ENCODE peak calls at places on chromosomes 13 and 19, in six cellular contexts. F is thoracic aorta; L is CD8-positive, alpha-beta T cell; E is tibial nerve; G is left ventricle myocardium inferior; K is stomach. D is an unnamed sample. For H3K4me1, the result is how much of the 10 kb centered on the place peaks cover.

GRCh38 chr13:95267662-95268369 is 33.4 kb downstream of the ABCC4 start:
- DNase-seq in K (peak), F (no peak), G (no peak), E (no peak), L (no peak), D (no peak)

GRCh38 chr13:102729560-102730275 is 34.9 kb upstream of the METTL21C start:
- DNase-seq in K (no peak), L (no peak), G (no peak), E (no peak), F (no peak), D (no peak)

GRCh38 chr13:113904411-113904810 is 40.5 kb upstream of the GAS6 start:
- DNase-seq in K (peak), F (no peak), L (peak), G (peak), E (no peak), D (no peak)

GRCh38 chr13:48334534-48335127 is 31.1 kb downstream of the RB1 start:
- DNase-seq in E (no peak), F (no peak), K (no peak), L (no peak), G (no peak), D (no peak)

GRCh38 chr13:101415358-101416174 is 742 bp downstream of the NALCN start:
- DNase-seq in F (no peak), K (no peak), E (no peak), G (no peak), L (no peak), D (no peak)

GRCh38 chr19:50478901-50479715 is 2.5 kb upstream of the GARIN5A start:
- DNase-seq in G (no peak), K (no peak), E (no peak), F (no peak), L (no peak), D (no peak)

GRCh38 chr19:10362259-10362658 is 18.1 kb downstream of the TYK2 start:
- DNase-seq in K (no peak), G (no peak), E (no peak), F (no peak), L (no peak), D (no peak)

GRCh38 chr19:14081797-14082674 is 3.5 kb downstream of the C19orf67 start:
- DNase-seq in L (peak), G (peak), K (peak), E (no peak), F (no peak), D (peak)

GRCh38 chr13:45162821-45163220 is 38.0 kb downstream of the KCTD4 start:
- DNase-seq in F (no peak), K (no peak), L (no peak), G (no peak), E (no peak), D (no peak)

GRCh38 chr13:95492044-95492801 is 60.3 kb upstream of the CLDN10 start:
- DNase-seq in F (no peak), K (peak), G (no peak), L (no peak), E (no peak), D (no peak)

GRCh38 chr19:3818479-3818878 is 32.3 kb upstream of the MATK start:
- DNase-seq in G (no peak), E (no peak), L (no peak), F (no peak), K (no peak), D (no peak)

GRCh38 chr13:46211116-46211515 is 612 bp upstream of the LRRC63 start:
- DNase-seq in L (peak), K (no peak), G (no peak), E (no peak), F (no peak), D (peak)

GRCh38 chr13:35283856-35284255 is 192.6 kb downstream of the MAB21L1 start:
- DNase-seq in F (no peak), E (no peak), G (no peak), K (no peak), L (no peak), D (no peak)

GRCh38 chr13:82758056-82758455 is 1124.2 kb downstream of the SLITRK1 start:
- DNase-seq in L (no peak), E (no peak), G (no peak), F (no peak), K (no peak), D (no peak)

GRCh38 chr13:75762066-75762937 is 126.2 kb downstream of the LMO7 start:
- DNase-seq in K (peak), L (peak), F (no peak), G (no peak), E (no peak), D (no peak)

GRCh38 chr13:36000028-36000427 is 131.2 kb downstream of the DCLK1 start:
- DNase-seq in K (no peak), L (no peak), F (no peak), G (no peak), E (no peak), D (no peak)

GRCh38 chr13:81326913-81327312 is 986.0 kb upstream of the SPRY2 start:
- DNase-seq in L (no peak), G (no peak), K (no peak), F (no peak), E (no peak), D (no peak)

GRCh38 chr13:28819046-28819747 is 942 bp upstream of the MTUS2 start:
- DNase-seq in F (no peak), K (no peak), G (no peak), E (no peak), L (no peak), D (no peak)

GRCh38 chr19:46408611-46409039 is 4.7 kb downstream of the CCDC8 start:
- DNase-seq in K (peak), E (no peak), G (peak), L (no peak), F (peak), D (no peak)
- H3K4me1 ChIP-seq in K (half or more), E (under half), G (half or more), L (under half), F (under half), D (under half)

GRCh38 chr19:31095100-31095804 is 254.0 kb downstream of the TSHZ3 start:
- DNase-seq in G (no peak), E (no peak), F (no peak), L (no peak), K (no peak), D (no peak)
- H3K4me1 ChIP-seq in G (under half), E (under half), F (under half), L (under half), K (under half), D (under half)

DNA sequence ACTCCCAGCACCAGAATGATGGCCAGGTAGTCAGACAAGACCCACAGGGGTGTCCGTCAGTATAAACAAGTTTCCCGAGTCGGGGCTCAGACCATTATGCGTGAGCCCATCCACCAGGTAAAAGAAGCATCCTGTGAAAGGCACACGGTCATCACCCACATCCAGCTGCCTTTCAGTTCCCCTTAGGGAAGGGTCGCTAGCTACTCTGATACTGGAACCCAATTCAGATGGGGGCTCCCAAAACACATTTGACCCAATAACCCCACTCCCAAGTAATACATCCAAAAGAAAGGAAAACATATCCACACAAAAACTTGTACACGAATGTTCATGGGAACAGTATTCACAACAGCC is 66.8 kb downstream of the STK24 start:
- DNase-seq in F (no peak), K (no peak), E (no peak), G (no peak), L (peak), D (no peak)
- H3K4me1 ChIP-seq in F (under half), K (half or more), E (under half), G (half or more), L (under half), D (half or more)

DNA sequence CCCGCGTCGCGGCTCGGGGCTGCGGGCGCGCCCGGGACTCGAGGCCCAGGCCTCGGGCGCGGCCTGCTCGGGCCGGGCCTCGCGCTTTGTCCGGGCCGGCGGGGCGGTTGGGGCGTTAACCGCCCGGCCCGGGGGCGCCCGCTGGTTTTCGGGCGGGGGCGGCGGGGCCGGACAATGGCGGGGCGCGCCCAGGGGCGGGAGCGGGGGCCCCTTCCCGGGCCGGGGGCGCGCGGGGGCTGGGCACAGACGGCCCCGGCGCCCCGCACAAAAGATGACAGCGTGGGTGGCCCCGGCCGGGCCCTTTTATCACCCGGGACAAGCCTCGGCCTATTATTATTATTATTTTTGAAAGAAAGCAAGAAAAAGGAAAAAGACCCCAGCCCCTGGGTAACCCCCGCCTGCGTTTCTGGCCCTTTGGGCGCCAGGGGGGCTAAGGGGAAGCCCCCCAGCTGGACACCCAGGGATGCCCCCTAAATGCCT is 419 bp downstream of the KDM4B start:
- DNase-seq in G (no peak), K (no peak), E (no peak), L (no peak), F (no peak), D (no peak)
- H3K4me1 ChIP-seq in G (half or more), K (half or more), E (under half), L (under half), F (under half), D (under half)

GRCh38 chr19:19463348-19464117 is 51.8 kb downstream of the TSSK6 start:
- DNase-seq in L (no peak), K (no peak), E (no peak), G (no peak), F (no peak), D (no peak)

GRCh38 chr19:19466201-19466600 is 49.1 kb downstream of the TSSK6 start:
- DNase-seq in E (no peak), L (no peak), G (no peak), F (no peak), K (no peak), D (no peak)

GRCh38 chr19:19465436-19466070 is 49.8 kb downstream of the TSSK6 start:
- DNase-seq in E (no peak), L (no peak), K (no peak), G (no peak), F (no peak), D (no peak)

GRCh38 chr19:19461671-19462622 is 53.4 kb downstream of the TSSK6 start:
- DNase-seq in G (peak), F (no peak), E (no peak), L (no peak), K (peak), D (peak)

GRCh38 chr19:19464339-19465098 is 50.8 kb downstream of the TSSK6 start:
- DNase-seq in E (no peak), G (no peak), L (no peak), K (peak), F (no peak), D (no peak)
- H3K4me1 ChIP-seq in E (under half), G (half or more), L (half or more), K (half or more), F (under half), D (half or more)

DNA sequence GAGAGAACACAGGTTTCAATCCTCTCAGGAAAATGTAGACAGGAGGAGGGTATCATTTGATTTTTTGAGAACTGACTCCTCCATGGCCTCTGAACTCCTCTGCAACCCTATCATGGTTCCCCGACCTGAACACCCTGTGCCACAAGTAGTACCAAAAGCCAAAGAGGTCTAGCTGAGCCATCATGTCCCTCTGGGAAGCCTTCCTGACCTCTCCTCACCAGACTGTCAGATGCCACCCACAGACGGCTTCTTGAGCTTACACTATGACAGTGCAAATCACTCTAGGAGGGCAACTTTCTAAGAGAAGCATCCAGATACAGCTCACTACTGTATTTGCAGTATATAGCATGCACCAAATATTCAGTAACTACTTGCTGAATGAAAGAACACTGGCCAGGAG is 3.7 kb downstream of the HNRNPL start:
- DNase-seq in K (no peak), E (no peak), L (no peak), G (no peak), F (no peak), D (no peak)
- H3K4me1 ChIP-seq in K (half or more), E (under half), L (half or more), G (half or more), F (under half), D (half or more)

D was measured in CD8-positive, alpha-beta memory T cell.